ENCODE peak calls at places on chromosomes 1 and 21, in seven cellular contexts. One of them, this sample, is unnamed.

GRCh38 chr21:45865106-45865835 is 116.3 kb upstream of the COL6A1 start:
- DNase-seq in GM12865: no peak
- DNase-seq in astrocyte of the spinal cord: peak
- DNase-seq in fibroblast of mammary gland: peak
- DNase-seq in uterus: no peak
- DNase-seq in heart left ventricle: no peak
- DNase-seq in cardiac fibroblast: peak
- DNase-seq in this sample: peak

GRCh38 chr1:78096976-78097375 is 51.2 kb downstream of the GIPC2 start:
- DNase-seq in GM12865: no peak
- DNase-seq in astrocyte of the spinal cord: no peak
- DNase-seq in fibroblast of mammary gland: no peak
- DNase-seq in uterus: no peak
- DNase-seq in heart left ventricle: no peak
- DNase-seq in cardiac fibroblast: peak
- DNase-seq in this sample: no peak

GRCh38 chr1:39427369-39427768 is 64.1 kb upstream of the BMP8A start:
- DNase-seq in GM12865: no peak
- DNase-seq in astrocyte of the spinal cord: no peak
- DNase-seq in fibroblast of mammary gland: no peak
- DNase-seq in uterus: no peak
- DNase-seq in heart left ventricle: no peak
- DNase-seq in cardiac fibroblast: peak
- DNase-seq in this sample: no peak

GRCh38 chr1:25645641-25646400 is 29.2 kb downstream of the MAN1C1 start:
- DNase-seq in GM12865: no peak
- DNase-seq in astrocyte of the spinal cord: no peak
- DNase-seq in fibroblast of mammary gland: no peak
- DNase-seq in uterus: no peak
- DNase-seq in heart left ventricle: no peak
- DNase-seq in cardiac fibroblast: no peak
- DNase-seq in this sample: peak

GRCh38 chr1:44014365-44015104 is 16.7 kb downstream of the SLC6A9 start:
- DNase-seq in GM12865: no peak
- DNase-seq in astrocyte of the spinal cord: no peak
- DNase-seq in fibroblast of mammary gland: no peak
- DNase-seq in uterus: no peak
- DNase-seq in heart left ventricle: no peak
- DNase-seq in cardiac fibroblast: no peak
- DNase-seq in this sample: no peak

GRCh38 chr1:183244466-183244865 is 58.4 kb downstream of the LAMC2 start:
- DNase-seq in GM12865: no peak
- DNase-seq in astrocyte of the spinal cord: no peak
- DNase-seq in fibroblast of mammary gland: peak
- DNase-seq in uterus: peak
- DNase-seq in heart left ventricle: peak
- DNase-seq in cardiac fibroblast: peak
- DNase-seq in this sample: peak

GRCh38 chr1:219726480-219727272 is 113.8 kb upstream of the ZC3H11B start:
- DNase-seq in GM12865: no peak
- DNase-seq in astrocyte of the spinal cord: no peak
- DNase-seq in fibroblast of mammary gland: no peak
- DNase-seq in uterus: no peak
- DNase-seq in heart left ventricle: no peak
- DNase-seq in cardiac fibroblast: no peak
- DNase-seq in this sample: no peak

GRCh38 chr1:111516008-111516535 is 12.6 kb upstream of the ADORA3 start:
- DNase-seq in GM12865: peak
- DNase-seq in astrocyte of the spinal cord: peak
- DNase-seq in fibroblast of mammary gland: peak
- DNase-seq in uterus: peak
- DNase-seq in heart left ventricle: no peak
- DNase-seq in cardiac fibroblast: peak
- DNase-seq in this sample: peak

GRCh38 chr1:243931957-243932356 is 81.9 kb upstream of the AKT3 start:
- DNase-seq in GM12865: no peak
- DNase-seq in astrocyte of the spinal cord: no peak
- DNase-seq in fibroblast of mammary gland: no peak
- DNase-seq in uterus: no peak
- DNase-seq in heart left ventricle: no peak
- DNase-seq in cardiac fibroblast: no peak
- DNase-seq in this sample: no peak

GRCh38 chr1:14522331-14523241 is 75.9 kb upstream of the KAZN start:
- DNase-seq in GM12865: peak
- DNase-seq in astrocyte of the spinal cord: peak
- DNase-seq in fibroblast of mammary gland: peak
- DNase-seq in uterus: peak
- DNase-seq in heart left ventricle: no peak
- DNase-seq in cardiac fibroblast: peak
- DNase-seq in this sample: peak

GRCh38 chr1:241475688-241476087 is 43.9 kb downstream of the FH start:
- DNase-seq in GM12865: no peak
- DNase-seq in astrocyte of the spinal cord: no peak
- DNase-seq in fibroblast of mammary gland: peak
- DNase-seq in uterus: no peak
- DNase-seq in heart left ventricle: no peak
- DNase-seq in cardiac fibroblast: no peak
- DNase-seq in this sample: no peak

GRCh38 chr1:115088871-115089442 is 346 bp downstream of the TSPAN2 start:
- DNase-seq in GM12865: no peak
- DNase-seq in astrocyte of the spinal cord: no peak
- DNase-seq in fibroblast of mammary gland: no peak
- DNase-seq in uterus: no peak
- DNase-seq in heart left ventricle: no peak
- DNase-seq in cardiac fibroblast: no peak
- DNase-seq in this sample: no peak

GRCh38 chr1:229070168-229070567 is 200.7 kb upstream of the RAB4A start:
- DNase-seq in GM12865: no peak
- DNase-seq in astrocyte of the spinal cord: peak
- DNase-seq in fibroblast of mammary gland: peak
- DNase-seq in uterus: peak
- DNase-seq in heart left ventricle: peak
- DNase-seq in cardiac fibroblast: peak
- DNase-seq in this sample: peak

GRCh38 chr1:185696419-185697150 is 37.6 kb upstream of the HMCN1 start:
- DNase-seq in GM12865: no peak
- DNase-seq in astrocyte of the spinal cord: no peak
- DNase-seq in fibroblast of mammary gland: no peak
- DNase-seq in uterus: no peak
- DNase-seq in heart left ventricle: no peak
- DNase-seq in cardiac fibroblast: no peak
- DNase-seq in this sample: no peak

GRCh38 chr1:84883286-84883685 is 9.7 kb downstream of the LPAR3 start:
- DNase-seq in GM12865: no peak
- DNase-seq in astrocyte of the spinal cord: no peak
- DNase-seq in fibroblast of mammary gland: peak
- DNase-seq in uterus: no peak
- DNase-seq in heart left ventricle: no peak
- DNase-seq in cardiac fibroblast: peak
- DNase-seq in this sample: no peak

GRCh38 chr21:17388226-17388625 is 124.6 kb upstream of the CXADR start:
- DNase-seq in GM12865: no peak
- DNase-seq in astrocyte of the spinal cord: no peak
- DNase-seq in fibroblast of mammary gland: no peak
- DNase-seq in uterus: no peak
- DNase-seq in heart left ventricle: no peak
- DNase-seq in cardiac fibroblast: no peak
- DNase-seq in this sample: no peak

GRCh38 chr1:109876617-109877319 is 33.9 kb upstream of the CSF1 start:
- DNase-seq in GM12865: no peak
- DNase-seq in astrocyte of the spinal cord: peak
- DNase-seq in fibroblast of mammary gland: peak
- DNase-seq in uterus: no peak
- DNase-seq in heart left ventricle: no peak
- DNase-seq in cardiac fibroblast: peak
- DNase-seq in this sample: no peak

GRCh38 chr21:25862596-25862995 is 127.8 kb downstream of the GABPA start:
- DNase-seq in GM12865: peak
- DNase-seq in astrocyte of the spinal cord: peak
- DNase-seq in fibroblast of mammary gland: peak
- DNase-seq in uterus: no peak
- DNase-seq in heart left ventricle: no peak
- DNase-seq in cardiac fibroblast: peak
- DNase-seq in this sample: no peak

GRCh38 chr1:153513023-153513422 is 22.8 kb downstream of the S100A6 start:
- DNase-seq in GM12865: no peak
- DNase-seq in astrocyte of the spinal cord: no peak
- DNase-seq in fibroblast of mammary gland: no peak
- DNase-seq in uterus: no peak
- DNase-seq in heart left ventricle: no peak
- DNase-seq in cardiac fibroblast: no peak
- DNase-seq in this sample: peak

GRCh38 chr1:115099693-115100050 is 10.4 kb upstream of the TSPAN2 start:
- DNase-seq in GM12865: no peak
- DNase-seq in astrocyte of the spinal cord: no peak
- DNase-seq in fibroblast of mammary gland: peak
- DNase-seq in uterus: no peak
- DNase-seq in heart left ventricle: no peak
- DNase-seq in cardiac fibroblast: no peak
- DNase-seq in this sample: no peak

GRCh38 chr1:204989266-204990058 is 53.5 kb upstream of the CNTN2 start:
- DNase-seq in GM12865: peak
- DNase-seq in astrocyte of the spinal cord: peak
- DNase-seq in fibroblast of mammary gland: peak
- DNase-seq in uterus: peak
- DNase-seq in heart left ventricle: peak
- DNase-seq in cardiac fibroblast: peak
- DNase-seq in this sample: no peak

GRCh38 chr1:30417701-30418425 is 305.5 kb downstream of the MATN1 start:
- DNase-seq in GM12865: no peak
- DNase-seq in astrocyte of the spinal cord: no peak
- DNase-seq in fibroblast of mammary gland: no peak
- DNase-seq in uterus: peak
- DNase-seq in heart left ventricle: no peak
- DNase-seq in cardiac fibroblast: no peak
- DNase-seq in this sample: peak

GRCh38 chr21:43961382-43961909 is 50.7 kb upstream of the TRAPPC10 start:
- DNase-seq in GM12865: no peak
- DNase-seq in astrocyte of the spinal cord: no peak
- DNase-seq in fibroblast of mammary gland: no peak
- DNase-seq in uterus: no peak
- DNase-seq in heart left ventricle: no peak
- DNase-seq in cardiac fibroblast: no peak
- DNase-seq in this sample: no peak

GRCh38 chr1:88194542-88194941 is 489.5 kb upstream of the PKN2 start:
- DNase-seq in GM12865: no peak
- DNase-seq in astrocyte of the spinal cord: no peak
- DNase-seq in fibroblast of mammary gland: no peak
- DNase-seq in uterus: no peak
- DNase-seq in heart left ventricle: no peak
- DNase-seq in cardiac fibroblast: no peak
- DNase-seq in this sample: no peak

DNA sequence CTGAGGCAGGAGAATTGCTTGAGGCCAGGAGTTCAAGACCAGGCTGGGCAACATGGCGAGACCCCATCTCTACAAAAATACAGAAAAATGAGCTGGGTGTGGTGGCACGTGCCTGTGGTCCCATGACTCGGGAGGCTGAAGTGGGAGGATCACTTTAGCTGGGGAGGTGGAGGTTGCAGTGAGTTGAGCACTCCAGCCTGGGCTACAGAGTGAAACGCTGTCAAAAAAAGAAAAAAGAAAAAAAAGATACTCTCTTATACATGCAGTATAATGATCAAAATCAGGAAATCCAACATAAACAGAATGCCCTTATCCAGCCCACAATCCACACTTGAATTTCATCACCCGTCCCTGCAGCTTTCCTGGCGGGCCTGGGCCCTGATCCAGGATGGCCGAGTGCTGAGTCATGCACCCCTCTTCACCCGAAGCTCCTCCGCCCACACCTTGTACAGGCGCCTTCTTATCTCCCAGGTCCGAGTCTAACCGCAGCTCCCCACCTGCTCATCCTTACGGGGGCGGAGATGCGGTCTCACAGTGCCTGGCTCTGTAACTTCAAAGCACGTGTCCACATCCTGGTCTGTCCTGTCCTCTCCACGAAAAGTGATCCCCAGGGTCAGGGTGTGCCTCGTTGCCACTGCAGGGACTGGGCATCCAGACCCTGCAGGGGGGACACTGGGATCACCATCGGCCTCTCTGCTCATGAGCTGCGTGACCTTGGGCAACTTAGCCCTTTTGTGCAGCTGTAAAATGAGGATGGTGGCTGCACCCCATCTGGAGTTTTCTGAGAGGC is 120.2 kb upstream of the SLC45A1 start:
- DNase-seq in GM12865: no peak
- DNase-seq in astrocyte of the spinal cord: peak
- DNase-seq in fibroblast of mammary gland: peak
- DNase-seq in uterus: peak
- DNase-seq in heart left ventricle: peak
- DNase-seq in cardiac fibroblast: peak
- DNase-seq in this sample: no peak
- H3K4me3 ChIP-seq in GM12865: no peak
- H3K4me3 ChIP-seq in astrocyte of the spinal cord: no peak
- H3K4me3 ChIP-seq in fibroblast of mammary gland: no peak
- H3K4me3 ChIP-seq in uterus: no peak
- H3K4me3 ChIP-seq in heart left ventricle: no peak
- H3K4me3 ChIP-seq in cardiac fibroblast: no peak
- H3K4me3 ChIP-seq in this sample: no peak

GRCh38 chr1:156001682-156002171 is 19.0 kb downstream of the SSR2 start:
- DNase-seq in GM12865: no peak
- DNase-seq in astrocyte of the spinal cord: no peak
- DNase-seq in fibroblast of mammary gland: no peak
- DNase-seq in uterus: no peak
- DNase-seq in heart left ventricle: no peak
- DNase-seq in cardiac fibroblast: no peak
- DNase-seq in this sample: no peak
- H3K4me3 ChIP-seq in GM12865: no peak
- H3K4me3 ChIP-seq in astrocyte of the spinal cord: no peak
- H3K4me3 ChIP-seq in fibroblast of mammary gland: no peak
- H3K4me3 ChIP-seq in uterus: no peak
- H3K4me3 ChIP-seq in heart left ventricle: no peak
- H3K4me3 ChIP-seq in cardiac fibroblast: no peak
- H3K4me3 ChIP-seq in this sample: no peak

GRCh38 chr1:54403377-54403776 is 2.8 kb downstream of the SSBP3 start:
- DNase-seq in GM12865: no peak
- DNase-seq in astrocyte of the spinal cord: no peak
- DNase-seq in fibroblast of mammary gland: no peak
- DNase-seq in uterus: no peak
- DNase-seq in heart left ventricle: no peak
- DNase-seq in cardiac fibroblast: no peak
- DNase-seq in this sample: no peak
- H3K4me3 ChIP-seq in GM12865: no peak
- H3K4me3 ChIP-seq in astrocyte of the spinal cord: peak
- H3K4me3 ChIP-seq in fibroblast of mammary gland: peak
- H3K4me3 ChIP-seq in uterus: peak
- H3K4me3 ChIP-seq in heart left ventricle: no peak
- H3K4me3 ChIP-seq in cardiac fibroblast: no peak
- H3K4me3 ChIP-seq in this sample: peak

GRCh38 chr1:45925728-45926287 is 122.4 kb downstream of the MAST2 start:
- DNase-seq in GM12865: peak
- DNase-seq in astrocyte of the spinal cord: no peak
- DNase-seq in fibroblast of mammary gland: no peak
- DNase-seq in uterus: no peak
- DNase-seq in heart left ventricle: no peak
- DNase-seq in cardiac fibroblast: no peak
- DNase-seq in this sample: no peak
- H3K4me3 ChIP-seq in GM12865: no peak
- H3K4me3 ChIP-seq in astrocyte of the spinal cord: no peak
- H3K4me3 ChIP-seq in fibroblast of mammary gland: no peak
- H3K4me3 ChIP-seq in uterus: no peak
- H3K4me3 ChIP-seq in heart left ventricle: no peak
- H3K4me3 ChIP-seq in cardiac fibroblast: no peak
- H3K4me3 ChIP-seq in this sample: no peak